ENCODE peak calls at places on chromosomes 3 and 15, in six cellular contexts. N, D, E, I, X and J are unnamed samples.

GRCh38 chr3:45564172-45564571 is 30.4 kb upstream of the LIMD1 start:
- DNase-seq in N (no peak), D (no peak), E (no peak), I (no peak), X (no peak), J (no peak)

GRCh38 chr3:155425351-155425750 is 131.9 kb upstream of the STRIT1 start:
- DNase-seq in N (no peak), D (no peak), E (no peak), I (no peak), X (no peak), J (no peak)

GRCh38 chr3:15693340-15693739 is 91.8 kb downstream of the BTD start:
- DNase-seq in N (no peak), D (no peak), E (no peak), I (no peak), X (no peak), J (no peak)

GRCh38 chr3:51815614-51816013 is 36.6 kb upstream of the IQCF6 start:
- DNase-seq in N (no peak), D (no peak), E (no peak), I (no peak), X (no peak), J (no peak)

GRCh38 chr3:187015903-187016638 is 85.7 kb downstream of the ST6GAL1 start:
- DNase-seq in N (no peak), D (no peak), E (no peak), I (peak; percentile 93), X (no peak), J (no peak)

GRCh38 chr3:13494463-13495350 is 14.6 kb downstream of the HDAC11 start:
- DNase-seq in N (no peak), D (peak; percentile 54), E (peak; percentile 72), I (no peak), X (no peak), J (peak; percentile 51)

GRCh38 chr3:152021951-152022461 is 148.6 kb downstream of the SUCNR1 start:
- DNase-seq in N (peak; percentile 98), D (no peak), E (no peak), I (peak; percentile 13), X (no peak), J (no peak)

GRCh38 chr3:17905996-17906395 is 163.6 kb upstream of the TBC1D5 start:
- DNase-seq in N (no peak), D (no peak), E (no peak), I (no peak), X (no peak), J (no peak)

GRCh38 chr3:36380171-36381031 is at the start of gene STAC:
- DNase-seq in N (no peak), D (peak; percentile 88), E (no peak), I (no peak), X (no peak), J (peak; percentile 41)

GRCh38 chr3:46868301-46868700 is 5.1 kb upstream of the MYL3 start:
- DNase-seq in N (no peak), D (peak; percentile 58), E (no peak), I (no peak), X (no peak), J (no peak)

GRCh38 chr3:142027713-142028112 is 121.6 kb downstream of the TFDP2 start:
- DNase-seq in N (no peak), D (peak; percentile 10), E (no peak), I (no peak), X (no peak), J (peak; percentile 70)

GRCh38 chr15:85761635-85762034 is 33.1 kb downstream of the KLHL25 start:
- DNase-seq in N (no peak), D (no peak), E (no peak), I (no peak), X (no peak), J (no peak)

GRCh38 chr15:86336051-86336788 is 256.5 kb downstream of the AGBL1 start:
- DNase-seq in N (no peak), D (no peak), E (no peak), I (no peak), X (no peak), J (no peak)

GRCh38 chr3:150975096-150975991 is 2.8 kb upstream of the CLRN1 start:
- DNase-seq in N (no peak), D (no peak), E (no peak), I (no peak), X (no peak), J (no peak)

DNA sequence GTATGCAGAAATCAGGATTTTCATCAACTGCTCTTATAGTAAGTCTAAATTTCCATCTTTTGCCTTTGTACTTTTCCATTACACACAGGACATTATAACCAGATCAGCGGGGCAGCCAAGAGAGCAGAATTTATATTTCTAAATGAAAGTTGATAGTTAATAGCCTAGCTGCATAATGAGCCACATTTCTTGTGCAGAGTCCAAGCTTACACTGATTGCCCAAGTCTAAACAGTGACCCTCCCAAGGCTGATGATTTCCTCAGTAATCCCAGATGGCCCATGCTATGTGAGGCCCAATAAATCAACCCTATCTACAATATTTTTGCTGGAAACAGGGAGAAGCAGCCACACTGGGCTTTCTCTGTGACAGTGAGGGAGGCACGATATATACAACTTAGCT is 475.8 kb upstream of the KCNMB2 start:
- DNase-seq in N (no peak), D (no peak), E (no peak), I (no peak), X (no peak), J (no peak)
- TF ChIP-seq JUND in N (no peak), D (no peak), E (no peak), I (no peak), X (no peak), J (no peak)

DNA sequence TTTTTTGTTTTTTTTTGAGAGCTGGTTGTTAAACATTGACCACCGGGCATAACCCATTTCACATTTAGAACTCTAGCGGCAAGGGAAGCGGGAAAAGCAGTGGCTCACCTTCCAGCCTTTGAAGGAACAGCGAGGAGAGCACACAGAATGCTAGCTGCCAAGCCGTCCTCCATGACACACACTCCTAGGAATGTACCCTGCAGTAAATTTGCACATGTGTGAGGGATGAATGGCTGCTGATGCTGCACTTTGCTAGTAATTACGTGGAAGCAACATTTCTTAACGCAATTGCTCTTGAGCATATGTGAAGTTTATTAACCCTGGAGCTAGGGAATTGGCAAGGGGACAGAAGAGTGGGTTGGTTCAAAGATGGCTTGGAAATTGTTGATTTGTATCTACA is 123.7 kb downstream of the CHSY1 start:
- DNase-seq in N (no peak), D (no peak), E (no peak), I (no peak), X (no peak), J (no peak)
- TF ChIP-seq JUND in N (no peak), D (peak; percentile 61), E (no peak), I (no peak), X (no peak), J (no peak)

GRCh38 chr3:178443634-178444033 is 92.6 kb upstream of the KCNMB2 start:
- DNase-seq in N (no peak), D (no peak), E (no peak), I (no peak), X (no peak), J (no peak)
- TF ChIP-seq JUND in N (no peak), D (no peak), E (no peak), I (no peak), X (no peak), J (no peak)

GRCh38 chr15:94327356-94327936 is 96.1 kb downstream of the MCTP2 start:
- DNase-seq in N (peak; percentile 10), D (peak; percentile 50), E (peak; percentile 16), I (no peak), X (peak; percentile 29), J (no peak)
- TF ChIP-seq JUND in N (no peak), D (no peak), E (no peak), I (no peak), X (no peak), J (no peak)

GRCh38 chr3:179882322-179882721 is 154.4 kb downstream of the PEX5L start:
- DNase-seq in N (no peak), D (no peak), E (no peak), I (peak; percentile 61), X (no peak), J (no peak)
- TF ChIP-seq JUND in N (no peak), D (no peak), E (no peak), I (no peak), X (no peak), J (no peak)